ENCODE peak calls at places on chromosomes 13 and 19, in six cellular contexts. One of them, this sample, is unnamed.

GRCh38 chr13:30097695-30098094 is 209.7 kb downstream of the KATNAL1 start:
- DNase-seq in A549: no peak
- DNase-seq in HepG2: no peak
- DNase-seq in endothelial cell of umbilical vein: no peak
- DNase-seq in K562: no peak
- DNase-seq in GM12878: no peak
- DNase-seq in this sample: no peak

GRCh38 chr13:113001251-113002140 is 32.5 kb downstream of the MCF2L start:
- DNase-seq in A549: no peak
- DNase-seq in HepG2: peak
- DNase-seq in endothelial cell of umbilical vein: no peak
- DNase-seq in K562: no peak
- DNase-seq in GM12878: no peak
- DNase-seq in this sample: no peak

GRCh38 chr13:42720116-42720857 is 61.1 kb upstream of the FAM216B start:
- DNase-seq in A549: peak
- DNase-seq in HepG2: peak
- DNase-seq in endothelial cell of umbilical vein: peak
- DNase-seq in K562: no peak
- DNase-seq in GM12878: peak
- DNase-seq in this sample: peak

GRCh38 chr19:50415661-50416033 is 3.1 kb upstream of the SPIB start:
- DNase-seq in A549: no peak
- DNase-seq in HepG2: no peak
- DNase-seq in endothelial cell of umbilical vein: no peak
- DNase-seq in K562: peak
- DNase-seq in GM12878: peak
- DNase-seq in this sample: peak

GRCh38 chr19:3372413-3372812 is 6.0 kb downstream of the NFIC start:
- DNase-seq in A549: no peak
- DNase-seq in HepG2: no peak
- DNase-seq in endothelial cell of umbilical vein: no peak
- DNase-seq in K562: no peak
- DNase-seq in GM12878: no peak
- DNase-seq in this sample: no peak

GRCh38 chr13:113153810-113154748 is 4.4 kb upstream of the PROZ start:
- DNase-seq in A549: peak
- DNase-seq in HepG2: peak
- DNase-seq in endothelial cell of umbilical vein: peak
- DNase-seq in K562: peak
- DNase-seq in GM12878: peak
- DNase-seq in this sample: peak

GRCh38 chr19:46428278-46429141 is at the start of gene PNMA8C:
- DNase-seq in A549: no peak
- DNase-seq in HepG2: no peak
- DNase-seq in endothelial cell of umbilical vein: peak
- DNase-seq in K562: peak
- DNase-seq in GM12878: no peak
- DNase-seq in this sample: peak

GRCh38 chr13:41284512-41285288 is 21.3 kb upstream of the MTRF1 start:
- DNase-seq in A549: peak
- DNase-seq in HepG2: peak
- DNase-seq in endothelial cell of umbilical vein: peak
- DNase-seq in K562: no peak
- DNase-seq in GM12878: no peak
- DNase-seq in this sample: no peak

GRCh38 chr13:40514797-40515196 is 151.6 kb downstream of the FOXO1 start:
- DNase-seq in A549: no peak
- DNase-seq in HepG2: no peak
- DNase-seq in endothelial cell of umbilical vein: no peak
- DNase-seq in K562: no peak
- DNase-seq in GM12878: no peak
- DNase-seq in this sample: no peak

GRCh38 chr13:103615778-103616177 is 549.6 kb upstream of the SLC10A2 start:
- DNase-seq in A549: no peak
- DNase-seq in HepG2: no peak
- DNase-seq in endothelial cell of umbilical vein: no peak
- DNase-seq in K562: no peak
- DNase-seq in GM12878: no peak
- DNase-seq in this sample: no peak

GRCh38 chr19:45528149-45528743 is 21.0 kb downstream of the VASP start:
- DNase-seq in A549: no peak
- DNase-seq in HepG2: no peak
- DNase-seq in endothelial cell of umbilical vein: no peak
- DNase-seq in K562: peak
- DNase-seq in GM12878: no peak
- DNase-seq in this sample: no peak

GRCh38 chr13:110832531-110832930 is 82.3 kb downstream of the ANKRD10 start:
- DNase-seq in A549: no peak
- DNase-seq in HepG2: no peak
- DNase-seq in endothelial cell of umbilical vein: no peak
- DNase-seq in K562: no peak
- DNase-seq in GM12878: no peak
- DNase-seq in this sample: no peak

GRCh38 chr13:20616059-20616797 is 49.3 kb downstream of the IFT88 start:
- DNase-seq in A549: no peak
- DNase-seq in HepG2: no peak
- DNase-seq in endothelial cell of umbilical vein: peak
- DNase-seq in K562: no peak
- DNase-seq in GM12878: no peak
- DNase-seq in this sample: no peak

GRCh38 chr13:107209811-107210210 is 641.9 kb upstream of the ARGLU1 start:
- DNase-seq in A549: no peak
- DNase-seq in HepG2: no peak
- DNase-seq in endothelial cell of umbilical vein: peak
- DNase-seq in K562: no peak
- DNase-seq in GM12878: no peak
- DNase-seq in this sample: no peak

GRCh38 chr13:44574466-44574855 is 1.7 kb downstream of the TSC22D1 start:
- DNase-seq in A549: no peak
- DNase-seq in HepG2: no peak
- DNase-seq in endothelial cell of umbilical vein: no peak
- DNase-seq in K562: no peak
- DNase-seq in GM12878: no peak
- DNase-seq in this sample: no peak

DNA sequence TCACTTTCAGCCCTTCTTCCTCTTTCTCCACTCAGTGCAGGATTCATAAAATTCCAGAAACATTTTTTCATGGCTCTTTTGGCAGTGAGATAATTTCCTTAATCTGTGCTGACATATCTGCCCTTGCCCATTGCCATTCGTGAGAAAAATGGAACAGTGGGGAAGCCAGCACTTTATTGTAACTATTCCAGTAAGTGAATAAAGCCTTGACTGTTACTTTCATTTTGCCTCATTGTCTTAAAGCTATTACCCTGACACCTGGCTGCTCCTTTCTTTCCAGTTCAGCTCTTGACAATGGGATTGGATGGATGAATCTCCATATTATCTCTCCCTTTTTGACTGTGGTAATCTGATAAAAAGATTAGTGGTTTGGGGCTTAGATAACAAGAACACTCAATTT is 1068.1 kb upstream of the PCDH20 start:
- DNase-seq in A549: no peak
- DNase-seq in HepG2: no peak
- DNase-seq in endothelial cell of umbilical vein: peak
- DNase-seq in K562: no peak
- DNase-seq in GM12878: no peak
- DNase-seq in this sample: no peak
- TF ChIP-seq MYC in A549: no peak
- TF ChIP-seq MYC in HepG2: no peak
- TF ChIP-seq MYC in endothelial cell of umbilical vein: no peak
- TF ChIP-seq MYC in K562: no peak
- TF ChIP-seq MYC in GM12878: no peak
- TF ChIP-seq MYC in this sample: no peak

GRCh38 chr19:41930322-41930722 is 2.1 kb upstream of the ERFL start:
- DNase-seq in A549: no peak
- DNase-seq in HepG2: no peak
- DNase-seq in endothelial cell of umbilical vein: no peak
- DNase-seq in K562: peak
- DNase-seq in GM12878: no peak
- DNase-seq in this sample: no peak

GRCh38 chr19:41929536-41930071 is 1.4 kb upstream of the ERFL start:
- DNase-seq in A549: no peak
- DNase-seq in HepG2: no peak
- DNase-seq in endothelial cell of umbilical vein: no peak
- DNase-seq in K562: no peak
- DNase-seq in GM12878: no peak
- DNase-seq in this sample: no peak

GRCh38 chr19:41928221-41928683 is at the start of gene ERFL:
- DNase-seq in A549: no peak
- DNase-seq in HepG2: no peak
- DNase-seq in endothelial cell of umbilical vein: no peak
- DNase-seq in K562: peak
- DNase-seq in GM12878: no peak
- DNase-seq in this sample: peak

GRCh38 chr19:41927810-41928192 is 448 bp downstream of the ERFL start:
- DNase-seq in A549: no peak
- DNase-seq in HepG2: no peak
- DNase-seq in endothelial cell of umbilical vein: no peak
- DNase-seq in K562: peak
- DNase-seq in GM12878: no peak
- DNase-seq in this sample: no peak

GRCh38 chr19:41928754-41929535 is 696 bp upstream of the ERFL start:
- DNase-seq in A549: no peak
- DNase-seq in HepG2: no peak
- DNase-seq in endothelial cell of umbilical vein: no peak
- DNase-seq in K562: peak
- DNase-seq in GM12878: no peak
- DNase-seq in this sample: peak
- H3K4me3 ChIP-seq in A549: peak
- H3K4me3 ChIP-seq in HepG2: peak
- H3K4me3 ChIP-seq in endothelial cell of umbilical vein: peak
- H3K4me3 ChIP-seq in K562: peak
- H3K4me3 ChIP-seq in GM12878: peak
- H3K4me3 ChIP-seq in this sample: no peak

GRCh38 chr13:100454876-100455275 is 133.7 kb downstream of the GGACT start:
- DNase-seq in A549: no peak
- DNase-seq in HepG2: no peak
- DNase-seq in endothelial cell of umbilical vein: peak
- DNase-seq in K562: no peak
- DNase-seq in GM12878: no peak
- DNase-seq in this sample: peak

DNA sequence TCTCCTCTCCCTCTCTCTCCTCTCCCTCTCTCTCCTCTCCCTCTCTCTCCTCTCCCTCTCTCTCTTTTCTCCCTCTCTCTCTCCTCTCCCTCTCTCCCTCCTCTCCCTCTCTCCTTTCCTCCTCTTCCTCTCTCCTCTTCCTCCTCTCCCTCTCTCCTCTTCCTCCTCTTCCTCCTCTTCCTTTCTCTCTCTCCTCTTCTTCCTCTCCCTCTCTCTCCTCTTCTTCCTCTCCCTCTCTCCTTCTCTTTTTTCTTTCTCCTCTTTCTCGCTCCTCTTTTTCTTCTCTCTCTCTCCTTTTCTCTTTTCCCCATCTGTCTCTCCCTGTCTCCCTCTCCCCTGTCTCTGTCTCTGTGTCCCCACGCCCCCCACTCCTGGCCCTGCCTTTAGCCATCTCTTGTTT is 136.7 kb downstream of the GGACT start:
- DNase-seq in A549: no peak
- DNase-seq in HepG2: no peak
- DNase-seq in endothelial cell of umbilical vein: no peak
- DNase-seq in K562: no peak
- DNase-seq in GM12878: no peak
- DNase-seq in this sample: no peak
- TF ChIP-seq MYC in A549: no peak
- TF ChIP-seq MYC in HepG2: no peak
- TF ChIP-seq MYC in endothelial cell of umbilical vein: no peak
- TF ChIP-seq MYC in K562: no peak
- TF ChIP-seq MYC in GM12878: no peak
- TF ChIP-seq MYC in this sample: no peak

DNA sequence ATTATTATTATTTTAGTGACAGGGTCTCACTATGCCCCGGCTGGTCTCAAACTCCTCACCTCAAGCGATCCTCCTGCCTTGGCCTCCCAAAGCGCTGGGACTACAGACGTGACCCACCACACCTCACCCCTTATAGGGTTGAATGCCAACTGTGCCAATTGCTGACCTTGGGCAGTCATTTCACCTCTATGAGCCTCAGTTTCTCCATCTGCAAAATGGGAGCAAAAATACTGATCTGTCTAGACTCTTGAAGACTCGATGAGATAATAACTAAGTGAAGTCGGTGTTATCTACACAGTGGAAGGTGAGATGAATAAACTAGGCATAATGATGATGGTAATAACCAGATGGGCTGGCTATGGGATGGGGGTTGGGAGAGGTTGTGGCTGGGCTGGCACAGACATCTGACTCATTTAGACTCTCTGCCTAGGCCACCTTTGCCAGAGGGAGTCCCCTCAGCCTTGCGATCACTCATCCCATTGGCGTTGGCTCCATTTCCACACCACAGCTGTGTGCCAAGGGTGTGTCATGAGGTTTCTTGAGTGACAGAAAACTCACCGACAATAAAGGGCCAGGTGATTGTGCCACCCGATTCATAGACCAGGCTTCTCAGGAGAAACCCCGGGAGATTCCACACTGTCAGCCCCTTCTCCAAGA is at the start of gene CASP14:
- DNase-seq in A549: no peak
- DNase-seq in HepG2: no peak
- DNase-seq in endothelial cell of umbilical vein: no peak
- DNase-seq in K562: peak
- DNase-seq in GM12878: no peak
- DNase-seq in this sample: no peak
- H3K4me3 ChIP-seq in A549: no peak
- H3K4me3 ChIP-seq in HepG2: no peak
- H3K4me3 ChIP-seq in endothelial cell of umbilical vein: no peak
- H3K4me3 ChIP-seq in K562: no peak
- H3K4me3 ChIP-seq in GM12878: no peak
- H3K4me3 ChIP-seq in this sample: no peak

GRCh38 chr13:25762795-25763377 is 288.9 kb downstream of the SHISA2 start:
- DNase-seq in A549: no peak
- DNase-seq in HepG2: no peak
- DNase-seq in endothelial cell of umbilical vein: no peak
- DNase-seq in K562: no peak
- DNase-seq in GM12878: no peak
- DNase-seq in this sample: no peak
- TF ChIP-seq MYC in A549: no peak
- TF ChIP-seq MYC in HepG2: no peak
- TF ChIP-seq MYC in endothelial cell of umbilical vein: no peak
- TF ChIP-seq MYC in K562: no peak
- TF ChIP-seq MYC in GM12878: no peak
- TF ChIP-seq MYC in this sample: no peak

GRCh38 chr19:1286859-1287621 is 1.4 kb downstream of the EFNA2 start:
- DNase-seq in A549: no peak
- DNase-seq in HepG2: no peak
- DNase-seq in endothelial cell of umbilical vein: no peak
- DNase-seq in K562: no peak
- DNase-seq in GM12878: no peak
- DNase-seq in this sample: no peak
- H3K4me3 ChIP-seq in A549: peak
- H3K4me3 ChIP-seq in HepG2: peak
- H3K4me3 ChIP-seq in endothelial cell of umbilical vein: no peak
- H3K4me3 ChIP-seq in K562: no peak
- H3K4me3 ChIP-seq in GM12878: no peak
- H3K4me3 ChIP-seq in this sample: no peak